ENCODE peak calls at places on chromosome 20, in eight cellular contexts. G, X, C, Z, S, B, O and A are unnamed samples.
A peak's percentile ranks its signal among the peaks of the same experiment; 100 is the strongest.

GRCh38 chr20:46898433-46898832 is 3.8 kb downstream of the EYA2 start:
- DNase-seq in G (no peak), X (no peak), C (no peak), Z (no peak), S (no peak), B (no peak), O (no peak), A (no peak)

GRCh38 chr20:47148059-47148458 is 208.4 kb downstream of the ZMYND8 start:
- DNase-seq in G (no peak), X (no peak), C (no peak), Z (no peak), S (no peak), B (no peak), O (no peak), A (no peak)

GRCh38 chr20:41853803-41854202 is 235.6 kb upstream of the CHD6 start:
- DNase-seq in G (no peak), X (no peak), C (no peak), Z (no peak), S (no peak), B (no peak), O (no peak), A (no peak)

GRCh38 chr20:977021-977420 is 25.1 kb downstream of the RSPO4 start:
- DNase-seq in G (no peak), X (no peak), C (no peak), Z (no peak), S (no peak), B (no peak), O (no peak), A (no peak)

GRCh38 chr20:60589624-60590023 is 631.4 kb downstream of the CDH26 start:
- DNase-seq in G (no peak), X (no peak), C (no peak), Z (no peak), S (no peak), B (no peak), O (no peak), A (no peak)

GRCh38 chr20:24968278-24968677 is 19.2 kb downstream of the CST7 start:
- DNase-seq in G (no peak), X (no peak), C (no peak), Z (no peak), S (no peak), B (no peak), O (no peak), A (no peak)

GRCh38 chr20:50026746-50027575 is 44.2 kb downstream of the SNAI1 start:
- DNase-seq in G (no peak), X (no peak), C (no peak), Z (no peak), S (no peak), B (no peak), O (no peak), A (no peak)

GRCh38 chr20:36473164-36473563 is 68.2 kb upstream of the MYL9 start:
- DNase-seq in G (no peak), X (no peak), C (no peak), Z (no peak), S (no peak), B (no peak), O (no peak), A (no peak)

GRCh38 chr20:50341050-50341449 is 150.4 kb downstream of the CEBPB start:
- DNase-seq in G (no peak), X (no peak), C (no peak), Z (no peak), S (no peak), B (no peak), O (no peak), A (no peak)

GRCh38 chr20:13455713-13456112 is 183.0 kb downstream of the TASP1 start:
- DNase-seq in G (no peak), X (no peak), C (no peak), Z (no peak), S (no peak), B (no peak), O (no peak), A (no peak)

GRCh38 chr20:49236301-49236700 is 17.1 kb downstream of the DDX27 start:
- DNase-seq in G (no peak), X (no peak), C (no peak), Z (no peak), S (no peak), B (no peak), O (no peak), A (no peak)

GRCh38 chr20:34269996-34270627 is 28.9 kb downstream of the ASIP start:
- DNase-seq in G (no peak), X (no peak), C (no peak), Z (no peak), S (no peak), B (no peak), O (no peak), A (no peak)

GRCh38 chr20:15708984-15709598 is 864.2 kb downstream of the KIF16B start:
- DNase-seq in G (no peak), X (peak; percentile 37), C (no peak), Z (peak; percentile 64), S (no peak), B (no peak), O (peak; percentile 24), A (peak; percentile 45)

GRCh38 chr20:34705383-34706021 is 1.4 kb downstream of the TP53INP2 start:
- DNase-seq in G (no peak), X (peak; percentile 59), C (no peak), Z (peak; percentile 45), S (no peak), B (no peak), O (peak; percentile 61), A (peak; percentile 56)

GRCh38 chr20:36645998-36646397 is at the start of gene SLA2:
- DNase-seq in G (peak; percentile 54), X (peak; percentile 43), C (peak; percentile 61), Z (peak; percentile 69), S (no peak), B (no peak), O (peak; percentile 32), A (peak; percentile 27)

GRCh38 chr20:35171438-35171752 is 477 bp upstream of the PROCR start:
- DNase-seq in G (no peak), X (no peak), C (no peak), Z (no peak), S (no peak), B (no peak), O (no peak), A (no peak)

GRCh38 chr20:22529150-22530019 is 55.0 kb downstream of the FOXA2 start:
- DNase-seq in G (no peak), X (peak; percentile 73), C (no peak), Z (no peak), S (no peak), B (no peak), O (no peak), A (no peak)

GRCh38 chr20:44491635-44492395 is 16.1 kb downstream of the TTPAL start:
- DNase-seq in G (no peak), X (no peak), C (no peak), Z (no peak), S (no peak), B (no peak), O (no peak), A (no peak)

GRCh38 chr20:44495802-44496481 is 20.3 kb downstream of the TTPAL start:
- DNase-seq in G (no peak), X (no peak), C (no peak), Z (no peak), S (no peak), B (no peak), O (no peak), A (no peak)

GRCh38 chr20:24773168-24773567 is 175.9 kb upstream of the CST7 start:
- DNase-seq in G (no peak), X (no peak), C (no peak), Z (no peak), S (no peak), B (peak; percentile 36), O (no peak), A (no peak)

GRCh38 chr20:2402271-2402980 is 21.7 kb downstream of the TGM6 start:
- DNase-seq in G (no peak), X (no peak), C (no peak), Z (no peak), S (no peak), B (no peak), O (no peak), A (no peak)

GRCh38 chr20:50308513-50309279 is 118.1 kb downstream of the CEBPB start:
- DNase-seq in G (no peak), X (peak; percentile 80), C (no peak), Z (no peak), S (peak; percentile 83), B (peak; percentile 85), O (peak; percentile 92), A (peak; percentile 75)

GRCh38 chr20:35232575-35232974 is 6.1 kb downstream of the MMP24 start:
- DNase-seq in G (no peak), X (no peak), C (no peak), Z (no peak), S (peak; percentile 59), B (no peak), O (no peak), A (no peak)

GRCh38 chr20:20407891-20408805 is 40.2 kb downstream of the INSM1 start:
- DNase-seq in G (no peak), X (no peak), C (no peak), Z (no peak), S (no peak), B (no peak), O (no peak), A (no peak)

GRCh38 chr20:57594092-57594911 is 25.9 kb downstream of the ZBP1 start:
- DNase-seq in G (peak; percentile 22), X (peak; percentile 62), C (peak; percentile 17), Z (peak; percentile 78), S (peak; percentile 14), B (no peak), O (peak; percentile 52), A (peak; percentile 13)

GRCh38 chr20:33568378-33569289 is 78.7 kb downstream of the CBFA2T2 start:
- DNase-seq in G (no peak), X (no peak), C (no peak), Z (peak; percentile 32), S (no peak), B (no peak), O (peak; percentile 30), A (no peak)

GRCh38 chr20:2307136-2307535 is 11.3 kb downstream of the TGM3 start:
- DNase-seq in G (no peak), X (no peak), C (no peak), Z (no peak), S (no peak), B (no peak), O (no peak), A (no peak)

GRCh38 chr20:2261105-2261504 is 34.7 kb upstream of the TGM3 start:
- DNase-seq in G (no peak), X (no peak), C (no peak), Z (no peak), S (no peak), B (no peak), O (no peak), A (no peak)

GRCh38 chr20:62959998-62960436 is 7.5 kb downstream of the SLC17A9 start:
- DNase-seq in G (no peak), X (no peak), C (no peak), Z (no peak), S (no peak), B (no peak), O (no peak), A (no peak)

GRCh38 chr20:58439974-58440767 is 51.1 kb downstream of the VAPB start:
- DNase-seq in G (no peak), X (no peak), C (no peak), Z (no peak), S (no peak), B (no peak), O (no peak), A (no peak)

GRCh38 chr20:37999526-38000263 is 33.6 kb downstream of the TTI1 start:
- DNase-seq in G (no peak), X (no peak), C (no peak), Z (no peak), S (no peak), B (no peak), O (no peak), A (no peak)

GRCh38 chr20:47574616-47575401 is 73.1 kb downstream of the NCOA3 start:
- DNase-seq in G (no peak), X (no peak), C (no peak), Z (peak; percentile 15), S (no peak), B (no peak), O (no peak), A (no peak)

GRCh38 chr20:2519115-2519815 is 10.6 kb upstream of the ZNF343 start:
- DNase-seq in G (no peak), X (no peak), C (no peak), Z (no peak), S (no peak), B (no peak), O (no peak), A (no peak)

GRCh38 chr20:40962733-40963504 is 65.7 kb upstream of the TOP1 start:
- DNase-seq in G (peak; percentile 55), X (peak; percentile 77), C (peak; percentile 63), Z (peak; percentile 74), S (peak; percentile 43), B (peak; percentile 75), O (peak; percentile 72), A (peak; percentile 67)